ENCODE peak calls at places on chromosomes 11 and 22, in seven cellular contexts. X is sigmoid colon, L is suprapubic skin, K is stomach, B is A549, V is ovary, O is K562. F is an unnamed sample.

GRCh38 chr11:20444537-20444936 is 57.0 kb downstream of the PRMT3 start:
- DNase-seq in L (no peak), V (no peak), O (no peak), X (no peak), K (no peak), B (no peak), F (no peak)

GRCh38 chr11:47510231-47510630 is 42.7 kb downstream of the CELF1 start:
- DNase-seq in V (no peak), L (no peak), O (no peak), K (no peak), B (no peak), X (no peak), F (no peak)

GRCh38 chr11:73326929-73327811 is 19.1 kb downstream of the ARHGEF17 start:
- DNase-seq in B (no peak), L (no peak), V (no peak), K (no peak), O (no peak), X (no peak), F (no peak)

GRCh38 chr11:61833478-61833877 is 5.4 kb downstream of the FADS2 start:
- DNase-seq in O (no peak), K (no peak), X (no peak), L (no peak), B (no peak), V (no peak), F (peak; percentile 38)

GRCh38 chr22:36180038-36180880 is 19.7 kb upstream of the APOL3 start:
- DNase-seq in X (peak; percentile 93), O (peak; percentile 75), L (peak; percentile 89), B (peak; percentile 52), K (peak; percentile 91), V (peak; percentile 87), F (no peak)

GRCh38 chr11:129394709-129395108 is 19.1 kb downstream of the BARX2 start:
- DNase-seq in X (no peak), B (no peak), V (no peak), K (no peak), O (no peak), L (no peak), F (no peak)

GRCh38 chr11:125257751-125258150 is 93.2 kb downstream of the PKNOX2 start:
- DNase-seq in X (no peak), V (no peak), B (no peak), L (no peak), K (no peak), O (no peak), F (no peak)

GRCh38 chr22:39592104-39593060 is 21.8 kb downstream of the CACNA1I start:
- DNase-seq in L (no peak), B (peak; percentile 71), K (peak; percentile 40), O (no peak), X (peak; percentile 75), V (peak; percentile 90), F (no peak)

GRCh38 chr11:45022294-45023064 is 71.8 kb upstream of the TP53I11 start:
- DNase-seq in K (no peak), L (no peak), B (no peak), O (no peak), X (no peak), V (no peak), F (no peak)

GRCh38 chr22:29230916-29231875 is 25.5 kb downstream of the EMID1 start:
- DNase-seq in L (peak; percentile 56), V (peak; percentile 40), B (no peak), X (peak; percentile 59), K (no peak), O (no peak), F (no peak)

DNA sequence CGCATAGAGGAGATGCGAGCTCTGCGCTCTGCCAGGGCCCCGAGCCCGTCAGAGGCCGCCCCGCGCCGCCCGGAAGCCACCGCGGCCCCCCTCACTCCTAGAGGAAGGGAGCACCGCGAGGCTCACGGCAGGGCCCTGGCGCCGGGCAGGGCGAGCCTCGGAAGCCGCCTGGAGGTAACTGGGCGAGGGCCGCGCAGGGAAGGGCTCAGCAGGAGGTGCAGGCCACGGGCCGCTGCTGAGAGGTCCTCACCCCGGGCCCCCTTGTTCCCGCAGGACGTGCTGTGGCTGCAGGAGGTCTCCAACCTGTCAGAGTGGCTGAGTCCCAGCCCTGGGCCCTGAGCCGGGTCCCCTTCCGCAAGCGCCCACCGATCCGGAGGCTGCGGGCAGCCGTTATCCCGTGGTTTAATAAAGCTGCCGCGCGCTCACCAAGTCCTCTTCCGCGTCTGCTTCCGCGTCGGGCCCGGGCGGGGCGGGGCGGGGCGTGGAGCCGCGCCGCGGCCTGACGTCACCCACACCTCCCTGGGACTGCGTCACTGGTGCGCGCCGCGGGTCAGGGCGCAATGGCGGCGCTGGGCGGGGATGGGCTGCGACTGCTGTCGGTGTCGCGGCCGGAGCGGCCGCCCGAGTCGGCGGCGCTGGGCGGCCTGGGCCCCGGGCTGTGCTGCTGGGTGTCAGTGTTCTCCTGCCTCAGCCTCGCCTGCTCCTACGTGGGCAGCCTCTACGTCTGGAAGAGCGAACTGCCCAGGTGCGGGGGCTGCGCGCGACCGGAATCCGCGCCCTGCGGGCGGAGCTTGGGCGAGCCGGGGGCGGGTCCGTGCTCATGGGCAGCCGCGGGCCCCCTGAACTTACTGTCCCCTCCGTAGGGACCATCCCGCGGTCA is at the start of gene RCE1:
- DNase-seq in V (peak; percentile 95), L (peak; percentile 90), O (peak; percentile 93), B (peak; percentile 93), K (peak; percentile 91), X (peak; percentile 94), F (peak; percentile 99)
- TF ChIP-seq EP300 in V (no peak), L (no peak), O (no peak), B (no peak), K (no peak), X (no peak), F (no peak)

GRCh38 chr11:126547161-126547560 is 191.7 kb downstream of the ST3GAL4 start:
- DNase-seq in V (no peak), B (no peak), X (no peak), L (no peak), O (no peak), K (no peak), F (no peak)

GRCh38 chr11:126546694-126547093 is 191.2 kb downstream of the ST3GAL4 start:
- DNase-seq in K (no peak), V (no peak), X (no peak), L (no peak), B (no peak), O (no peak), F (no peak)

GRCh38 chr11:126547691-126548090 is 192.2 kb downstream of the ST3GAL4 start:
- DNase-seq in V (no peak), L (no peak), B (no peak), O (no peak), X (no peak), K (no peak), F (no peak)

GRCh38 chr11:126548576-126549272 is 193.2 kb downstream of the ST3GAL4 start:
- DNase-seq in O (no peak), K (no peak), L (no peak), V (no peak), X (no peak), B (no peak), F (no peak)

GRCh38 chr11:126549273-126549585 is 193.7 kb downstream of the ST3GAL4 start:
- DNase-seq in V (no peak), O (no peak), X (no peak), B (no peak), K (no peak), L (no peak), F (no peak)
- TF ChIP-seq EP300 in V (no peak), O (no peak), X (no peak), B (no peak), K (no peak), L (no peak), F (no peak)

GRCh38 chr11:75468534-75469340 is 35.7 kb upstream of the KLHL35 start:
- DNase-seq in L (no peak), V (peak; percentile 96), K (peak; percentile 33), O (peak; percentile 73), B (no peak), X (peak; percentile 87), F (peak; percentile 50)
- TF ChIP-seq EP300 in L (no peak), V (no peak), K (no peak), O (no peak), B (no peak), X (no peak), F (no peak)

GRCh38 chr11:35288311-35288710 is 131.0 kb downstream of the SLC1A2 start:
- DNase-seq in K (no peak), V (no peak), L (no peak), B (no peak), O (no peak), X (no peak), F (no peak)

GRCh38 chr11:35287491-35287890 is 131.9 kb downstream of the SLC1A2 start:
- DNase-seq in O (no peak), X (no peak), B (no peak), K (no peak), L (no peak), V (no peak), F (no peak)

GRCh38 chr11:35290876-35291275 is 128.5 kb downstream of the SLC1A2 start:
- DNase-seq in K (no peak), B (no peak), O (no peak), X (no peak), L (no peak), V (no peak), F (no peak)

GRCh38 chr11:35288817-35289541 is 130.4 kb downstream of the SLC1A2 start:
- DNase-seq in X (no peak), V (no peak), L (no peak), O (no peak), B (no peak), K (no peak), F (no peak)

GRCh38 chr11:35289821-35290220 is 129.5 kb downstream of the SLC1A2 start:
- DNase-seq in V (no peak), O (no peak), L (no peak), X (no peak), B (no peak), K (no peak), F (no peak)
- TF ChIP-seq EP300 in V (no peak), O (no peak), L (no peak), X (no peak), B (no peak), K (no peak), F (no peak)

DNA sequence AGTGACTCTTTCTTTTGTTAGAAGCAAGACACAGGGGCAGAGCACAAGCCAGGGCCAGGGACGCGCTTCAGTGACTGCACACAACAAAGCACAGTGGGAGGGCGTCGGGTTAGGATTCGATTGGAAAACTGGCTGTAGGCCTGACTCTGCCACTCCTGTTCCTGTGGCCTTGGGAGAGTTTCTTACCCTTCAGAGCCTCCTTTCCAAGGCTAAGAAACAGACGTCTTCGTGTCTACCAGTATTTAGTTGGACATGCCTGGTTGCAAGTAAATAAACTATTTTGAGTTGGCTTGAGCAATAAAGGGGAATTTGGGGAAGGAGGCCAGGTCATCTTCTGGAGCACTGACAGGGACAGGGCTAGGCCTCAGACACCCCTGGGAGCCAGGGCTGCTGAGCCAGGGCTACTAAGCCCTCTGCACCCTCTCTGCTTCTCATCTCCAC is 549.1 kb downstream of the INSC start:
- DNase-seq in B (peak; percentile 19), L (no peak), X (no peak), V (no peak), O (no peak), K (no peak), F (no peak)
- TF ChIP-seq EP300 in B (no peak), L (no peak), X (no peak), V (no peak), O (no peak), K (no peak), F (no peak)